ENCODE peak calls at places on chromosomes 12 and 14, in seven cellular contexts. O, S, I, K, L, C and N are unnamed samples.

GRCh38 chr14:99601301-99601945 is 2.6 kb downstream of the CCDC85C start:
- DNase-seq in O (no peak), S (no peak), I (no peak), K (no peak), L (peak; percentile 49), C (no peak), N (no peak)

GRCh38 chr12:111304642-111305071 is 64.2 kb downstream of the PHETA1 start:
- DNase-seq in O (no peak), S (peak; percentile 92), I (peak; percentile 66), K (peak; percentile 52), L (no peak), C (no peak), N (peak; percentile 37)

GRCh38 chr12:89568484-89568883 is 42.6 kb upstream of the POC1B start:
- DNase-seq in O (no peak), S (no peak), I (no peak), K (no peak), L (no peak), C (no peak), N (no peak)

GRCh38 chr14:71651228-71651627 is 281.0 kb upstream of the RGS6 start:
- DNase-seq in O (no peak), S (no peak), I (no peak), K (no peak), L (no peak), C (no peak), N (no peak)

GRCh38 chr12:101276433-101276832 is 3.5 kb upstream of the UTP20 start:
- DNase-seq in O (no peak), S (no peak), I (no peak), K (no peak), L (no peak), C (no peak), N (no peak)

GRCh38 chr12:121942145-121942718 is 23.8 kb downstream of the CFAP251 start:
- DNase-seq in O (no peak), S (no peak), I (no peak), K (no peak), L (no peak), C (no peak), N (no peak)

GRCh38 chr14:51844482-51844881 is 15.9 kb upstream of the GNG2 start:
- DNase-seq in O (no peak), S (no peak), I (no peak), K (no peak), L (no peak), C (peak; percentile 78), N (no peak)

GRCh38 chr12:107309020-107309419 is 215.7 kb upstream of the CRY1 start:
- DNase-seq in O (no peak), S (no peak), I (no peak), K (no peak), L (no peak), C (no peak), N (no peak)

GRCh38 chr12:119461815-119462214 is 127.3 kb downstream of the CCDC60 start:
- DNase-seq in O (no peak), S (no peak), I (no peak), K (no peak), L (no peak), C (no peak), N (no peak)

GRCh38 chr12:130872179-130873096 is 572 bp downstream of the RAN start:
- DNase-seq in O (peak; percentile 85), S (no peak), I (peak; percentile 52), K (no peak), L (no peak), C (no peak), N (peak; percentile 45)

GRCh38 chr14:50954811-50955372 is 10.6 kb upstream of the PYGL start:
- DNase-seq in O (peak; percentile 72), S (no peak), I (peak; percentile 30), K (peak; percentile 23), L (peak; percentile 33), C (no peak), N (peak; percentile 70)

GRCh38 chr14:87805315-87805723 is 187.7 kb downstream of the GALC start:
- DNase-seq in O (peak; percentile 41), S (peak; percentile 88), I (peak; percentile 21), K (no peak), L (peak; percentile 9), C (no peak), N (peak; percentile 35)

GRCh38 chr12:131912526-131913274 is 16.4 kb upstream of the PUS1 start:
- DNase-seq in O (peak; percentile 98), S (no peak), I (no peak), K (peak; percentile 57), L (peak; percentile 24), C (no peak), N (no peak)

GRCh38 chr12:50825372-50825838 is 17.3 kb upstream of the TMPRSS12 start:
- DNase-seq in O (peak; percentile 36), S (no peak), I (peak; percentile 65), K (peak; percentile 43), L (peak; percentile 62), C (no peak), N (no peak)

GRCh38 chr12:69684472-69684871 is 14.6 kb downstream of the BEST3 start:
- DNase-seq in O (no peak), S (no peak), I (no peak), K (no peak), L (no peak), C (no peak), N (no peak)

GRCh38 chr14:66099451-66099850 is 386.7 kb upstream of the CCDC196 start:
- DNase-seq in O (no peak), S (no peak), I (no peak), K (no peak), L (no peak), C (no peak), N (no peak)

GRCh38 chr14:34660796-34661195 is 30.8 kb upstream of the SNX6 start:
- DNase-seq in O (no peak), S (no peak), I (no peak), K (no peak), L (no peak), C (no peak), N (no peak)

GRCh38 chr12:96193725-96194571 is at the start of gene ELK3:
- DNase-seq in O (peak; percentile 94), S (peak; percentile 61), I (peak; percentile 71), K (no peak), L (peak; percentile 50), C (no peak), N (peak; percentile 84)

GRCh38 chr12:116406529-116406928 is 129.0 kb upstream of the MED13L start:
- DNase-seq in O (no peak), S (peak; percentile 50), I (peak; percentile 55), K (peak; percentile 83), L (peak; percentile 71), C (no peak), N (peak; percentile 54)

GRCh38 chr12:110421701-110422100 is 18.2 kb upstream of the ANAPC7 start:
- DNase-seq in O (no peak), S (no peak), I (no peak), K (no peak), L (no peak), C (no peak), N (no peak)

GRCh38 chr12:72110814-72111615 is 161.2 kb upstream of the TRHDE start:
- DNase-seq in O (no peak), S (no peak), I (no peak), K (no peak), L (no peak), C (no peak), N (no peak)

GRCh38 chr12:3342051-3342450 is 149.0 kb upstream of the PRMT8 start:
- DNase-seq in O (peak; percentile 82), S (no peak), I (peak; percentile 8), K (no peak), L (no peak), C (no peak), N (no peak)

GRCh38 chr12:53044896-53045571 is 4.8 kb upstream of the TNS2 start:
- DNase-seq in O (no peak), S (no peak), I (no peak), K (no peak), L (no peak), C (no peak), N (no peak)

GRCh38 chr14:25103820-25104219 is 53.9 kb upstream of the STXBP6 start:
- DNase-seq in O (no peak), S (no peak), I (no peak), K (no peak), L (no peak), C (no peak), N (no peak)

GRCh38 chr14:25110101-25110500 is 60.2 kb upstream of the STXBP6 start:
- DNase-seq in O (no peak), S (no peak), I (no peak), K (no peak), L (no peak), C (no peak), N (no peak)

GRCh38 chr14:25113394-25113793 is 63.4 kb upstream of the STXBP6 start:
- DNase-seq in O (no peak), S (no peak), I (no peak), K (no peak), L (no peak), C (no peak), N (no peak)

GRCh38 chr14:25111061-25111601 is 61.2 kb upstream of the STXBP6 start:
- DNase-seq in O (no peak), S (no peak), I (no peak), K (no peak), L (peak; percentile 56), C (no peak), N (no peak)

GRCh38 chr14:25108959-25109358 is 59.0 kb upstream of the STXBP6 start:
- DNase-seq in O (no peak), S (no peak), I (no peak), K (no peak), L (peak; percentile 32), C (no peak), N (no peak)
- TF ChIP-seq JUND in O (no peak), S (no peak), I (no peak), K (no peak), L (no peak), C (no peak), N (no peak)

DNA sequence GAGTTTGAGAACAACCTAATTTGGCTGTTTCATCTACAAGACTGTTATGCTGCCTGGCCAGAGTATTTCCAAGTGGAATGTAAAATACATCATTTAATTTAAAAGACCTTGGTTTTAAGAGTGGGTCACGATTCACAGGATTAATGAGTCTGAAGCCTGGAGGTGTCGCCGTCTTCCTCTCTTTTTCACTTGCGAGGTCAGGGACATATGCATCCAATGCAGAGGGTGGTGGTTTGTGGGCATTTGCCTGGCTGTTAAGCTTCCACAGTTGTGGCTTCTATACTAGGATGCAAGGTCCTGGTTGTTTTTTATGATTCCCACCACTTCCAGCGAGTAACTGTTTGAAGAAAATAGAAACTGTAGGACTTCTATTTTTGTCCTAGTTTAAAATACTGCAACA is 22.8 kb upstream of the RASSF3 start:
- DNase-seq in O (no peak), S (no peak), I (peak; percentile 29), K (no peak), L (no peak), C (no peak), N (peak; percentile 26)
- TF ChIP-seq JUND in O (no peak), S (no peak), I (no peak), K (no peak), L (no peak), C (no peak), N (no peak)

GRCh38 chr12:125773033-125773432 is 707.8 kb downstream of the AACS start:
- DNase-seq in O (peak; percentile 52), S (peak; percentile 82), I (peak; percentile 47), K (peak; percentile 6), L (peak; percentile 27), C (no peak), N (peak; percentile 75)
- TF ChIP-seq JUND in O (no peak), S (peak; percentile 49), I (no peak), K (no peak), L (no peak), C (no peak), N (no peak)

DNA sequence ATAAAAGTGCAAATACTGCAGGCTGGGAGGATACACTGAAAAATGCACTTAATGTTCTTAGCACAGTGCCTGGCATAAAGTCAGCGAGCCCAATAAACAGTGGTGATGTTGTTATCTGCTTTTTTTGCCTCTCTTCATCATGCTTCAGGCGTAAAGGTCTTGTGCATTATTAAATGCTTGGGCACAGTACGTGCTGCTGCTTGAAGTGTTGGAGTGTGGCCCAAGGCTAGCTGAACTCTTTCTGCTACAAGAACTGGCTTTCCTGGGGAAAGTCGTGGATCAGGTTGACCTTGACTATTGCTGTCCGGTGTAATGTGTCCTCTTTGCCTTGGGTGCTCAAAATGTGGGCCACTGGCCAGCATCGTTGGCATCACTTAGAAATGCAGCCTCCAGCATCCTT is 43.0 kb downstream of the SMOC1 start:
- DNase-seq in O (no peak), S (no peak), I (no peak), K (no peak), L (no peak), C (no peak), N (peak; percentile 24)
- TF ChIP-seq JUND in O (no peak), S (no peak), I (no peak), K (no peak), L (no peak), C (no peak), N (no peak)